ENCODE peak calls at places on chromosomes 2 and 18, in eight cellular contexts. V is cardiac muscle cell; N is cardiac fibroblast; W is omental fat pad; I is uterus; L is fibroblast of mammary gland; K is CD4-positive, alpha-beta T cell; Y is heart right ventricle. Z is an unnamed sample.

GRCh38 chr2:186256540-186256939 is 229.5 kb upstream of the ZC3H15 start:
- DNase-seq in K (no peak), N (peak), W (no peak), L (peak), V (peak), Y (no peak), I (no peak), Z (no peak)

GRCh38 chr2:190860985-190861721 is 19.5 kb upstream of the GLS start:
- DNase-seq in L (no peak), K (no peak), W (no peak), Y (no peak), N (peak), I (no peak), V (no peak), Z (no peak)

GRCh38 chr2:88117976-88118375 is 9.9 kb downstream of the FABP1 start:
- DNase-seq in K (no peak), W (no peak), L (no peak), I (no peak), V (no peak), Y (no peak), N (no peak), Z (no peak)

GRCh38 chr2:144115892-144116291 is 404.0 kb downstream of the ZEB2 start:
- DNase-seq in V (no peak), L (peak), W (no peak), Y (no peak), I (no peak), K (no peak), N (no peak), Z (no peak)

GRCh38 chr2:170873035-170873692 is 55.9 kb upstream of the GORASP2 start:
- DNase-seq in N (peak), K (peak), I (peak), W (peak), Y (peak), L (peak), V (peak), Z (peak)

GRCh38 chr2:2848621-2849443 is 517.8 kb upstream of the MYT1L start:
- DNase-seq in W (no peak), Y (no peak), N (no peak), I (no peak), K (no peak), L (no peak), V (peak), Z (no peak)

GRCh38 chr18:59448546-59448945 is 89.5 kb upstream of the LMAN1 start:
- DNase-seq in V (no peak), K (no peak), I (no peak), Y (no peak), L (peak), W (no peak), N (no peak), Z (no peak)

GRCh38 chr2:159362816-159363251 is 76.3 kb upstream of the WDSUB1 start:
- DNase-seq in W (no peak), L (peak), Y (no peak), I (no peak), K (no peak), V (no peak), N (peak), Z (peak)

GRCh38 chr2:222939208-222939846 is 78.5 kb downstream of the ACSL3 start:
- DNase-seq in N (peak), V (peak), W (no peak), I (no peak), L (peak), Y (peak), K (peak), Z (peak)

GRCh38 chr18:10916865-10917264 is 232.5 kb downstream of the PIEZO2 start:
- DNase-seq in V (no peak), W (no peak), N (no peak), K (no peak), L (no peak), I (no peak), Y (no peak), Z (no peak)

GRCh38 chr18:48944634-48945033 is 6.1 kb downstream of the SMAD7 start:
- DNase-seq in K (peak), I (peak), Y (no peak), W (no peak), N (no peak), L (no peak), V (peak), Z (no peak)

GRCh38 chr18:21652073-21652472 is 40.0 kb downstream of the SNRPD1 start:
- DNase-seq in Y (no peak), V (no peak), I (no peak), K (no peak), N (no peak), W (no peak), L (no peak), Z (no peak)
- TF ChIP-seq CTCF in Y (no peak), V (no peak), I (no peak), K (no peak), N (no peak), W (no peak), L (no peak), Z (no peak)

GRCh38 chr18:27605107-27605834 is 420.2 kb upstream of the CHST9 start:
- DNase-seq in K (no peak), V (peak), W (no peak), N (peak), I (peak), Y (peak), L (peak), Z (peak)

GRCh38 chr18:27608174-27608573 is 423.1 kb upstream of the CHST9 start:
- DNase-seq in N (no peak), K (no peak), L (no peak), Y (no peak), W (no peak), V (no peak), I (no peak), Z (no peak)

GRCh38 chr18:27606851-27607250 is 421.7 kb upstream of the CHST9 start:
- DNase-seq in I (no peak), V (no peak), Y (no peak), L (no peak), W (no peak), K (no peak), N (no peak), Z (no peak)

GRCh38 chr18:27609221-27609620 is 424.1 kb upstream of the CHST9 start:
- DNase-seq in Y (no peak), W (no peak), I (no peak), N (peak), K (no peak), L (no peak), V (no peak), Z (no peak)

GRCh38 chr18:27608742-27609141 is 423.6 kb upstream of the CHST9 start:
- DNase-seq in I (no peak), K (no peak), N (peak), V (no peak), Y (no peak), L (peak), W (no peak), Z (no peak)
- TF ChIP-seq CTCF in I (no peak), K (no peak), N (peak), V (peak), Y (peak), L (peak), W (no peak), Z (peak)

GRCh38 chr2:112724611-112725525 is 4.0 kb downstream of the NT5DC4 start:
- DNase-seq in V (peak), N (no peak), Y (no peak), W (no peak), K (no peak), L (no peak), I (no peak), Z (peak)
- TF ChIP-seq CTCF in V (peak), N (peak), Y (peak), W (no peak), K (no peak), L (peak), I (no peak), Z (peak)

GRCh38 chr2:25257032-25257455 is 84.7 kb downstream of the DNMT3A start:
- DNase-seq in I (no peak), K (no peak), N (peak), L (no peak), W (no peak), V (peak), Y (peak), Z (no peak)

GRCh38 chr2:25256486-25256875 is 85.2 kb downstream of the DNMT3A start:
- DNase-seq in V (no peak), W (no peak), L (no peak), K (no peak), Y (no peak), N (no peak), I (no peak), Z (no peak)

GRCh38 chr2:25259744-25260124 is 82.0 kb downstream of the DNMT3A start:
- DNase-seq in W (no peak), L (no peak), K (no peak), V (peak), N (no peak), I (no peak), Y (no peak), Z (no peak)

GRCh38 chr2:25258814-25259743 is 82.6 kb downstream of the DNMT3A start:
- DNase-seq in L (no peak), Y (no peak), I (no peak), N (no peak), W (no peak), K (no peak), V (no peak), Z (no peak)

GRCh38 chr2:25257931-25258771 is 83.6 kb downstream of the DNMT3A start:
- DNase-seq in V (no peak), N (no peak), W (no peak), K (no peak), L (no peak), Y (no peak), I (no peak), Z (no peak)
- TF ChIP-seq CTCF in V (no peak), N (no peak), W (no peak), K (no peak), L (no peak), Y (no peak), I (no peak), Z (no peak)

GRCh38 chr2:1584691-1585485 is 159.4 kb downstream of the PXDN start:
- DNase-seq in K (no peak), I (no peak), Y (no peak), L (peak), V (no peak), N (peak), W (no peak), Z (no peak)
- TF ChIP-seq CTCF in K (no peak), I (no peak), Y (no peak), L (peak), V (peak), N (peak), W (no peak), Z (no peak)

DNA sequence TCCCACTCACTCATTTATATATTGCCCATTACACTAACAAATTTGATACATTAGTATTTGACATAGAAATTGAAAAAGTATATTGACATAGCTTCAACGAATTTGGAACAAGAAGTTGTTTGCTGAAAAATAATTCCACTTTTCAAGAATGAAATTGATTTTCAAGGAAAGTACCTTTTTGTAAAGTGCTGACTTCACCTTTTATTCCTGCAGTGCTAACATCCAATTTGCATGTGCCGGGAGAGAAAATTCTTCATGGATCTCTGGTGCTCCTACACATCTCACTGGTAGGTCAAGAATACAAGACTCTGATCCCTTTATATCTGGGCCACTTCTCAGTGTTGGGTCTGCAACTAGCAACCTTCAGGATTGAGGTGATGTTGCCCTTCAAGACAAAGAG is 108.2 kb upstream of the TTN start:
- DNase-seq in I (no peak), W (no peak), N (no peak), Y (no peak), L (no peak), V (no peak), K (no peak), Z (no peak)
- TF ChIP-seq CTCF in I (no peak), W (no peak), N (no peak), Y (no peak), L (no peak), V (no peak), K (no peak), Z (no peak)

DNA sequence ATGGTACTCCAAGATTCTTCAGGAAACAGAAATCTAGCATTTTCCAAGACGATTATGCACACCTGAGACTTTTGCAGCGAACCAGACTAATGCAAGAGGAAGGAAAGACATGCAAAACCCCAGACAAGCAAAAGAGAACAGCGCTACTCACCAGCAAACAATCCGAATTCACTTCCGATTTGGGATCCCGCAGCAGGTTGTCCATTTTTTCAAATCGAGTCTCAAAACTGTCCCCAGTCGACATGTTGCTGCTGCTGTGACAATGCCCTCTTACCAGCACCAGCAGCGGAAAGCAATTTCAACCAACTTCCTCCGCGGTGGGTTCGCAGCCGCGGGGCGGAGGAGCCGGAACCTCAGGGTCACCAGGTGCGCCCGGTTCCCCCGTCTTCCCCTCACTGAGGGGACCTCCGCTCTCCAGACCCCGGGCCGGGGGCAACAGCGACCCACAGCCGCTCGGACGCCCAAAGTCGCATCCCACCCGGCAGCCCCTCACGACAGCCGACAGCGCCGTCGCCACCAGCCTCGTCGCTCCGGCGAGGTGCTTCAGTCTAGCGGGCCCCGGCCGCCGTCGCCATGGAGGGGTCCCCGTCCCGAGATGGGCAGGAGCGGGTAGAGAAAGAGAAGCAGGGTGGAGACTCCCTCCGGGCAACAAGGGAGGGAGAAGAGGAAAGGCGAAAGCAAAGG is 804 bp downstream of the ROCK1 start:
- DNase-seq in L (peak), I (no peak), W (no peak), V (peak), N (peak), Y (peak), K (peak), Z (peak)
- TF ChIP-seq CTCF in L (no peak), I (no peak), W (no peak), V (no peak), N (no peak), Y (no peak), K (no peak), Z (no peak)

GRCh38 chr2:162524192-162524591 is 180.3 kb downstream of the GCA start:
- DNase-seq in L (no peak), N (no peak), V (peak), W (no peak), K (no peak), Y (no peak), I (no peak), Z (no peak)
- TF ChIP-seq CTCF in L (no peak), N (no peak), V (no peak), W (no peak), K (no peak), Y (no peak), I (no peak), Z (no peak)